ENCODE peak calls at places on chromosomes 12 and 14, in five cellular contexts. H is K562, S is AG10803, T is astrocyte of the spinal cord, P is A549. B is an unnamed sample.

GRCh38 chr12:24595652-24596235 is 353.2 kb downstream of the BCAT1 start:
- DNase-seq in H (peak; percentile 22), P (no peak), T (peak; percentile 26), S (no peak), B (no peak)

GRCh38 chr14:25308244-25308643 is 258.3 kb upstream of the STXBP6 start:
- DNase-seq in H (no peak), T (no peak), P (no peak), S (no peak), B (no peak)

GRCh38 chr14:94049625-94050023 is 23.5 kb downstream of the OTUB2 start:
- DNase-seq in P (no peak), T (no peak), H (no peak), S (no peak), B (peak; percentile 19)

GRCh38 chr12:89225808-89226368 is 126.4 kb downstream of the DUSP6 start:
- DNase-seq in S (peak; percentile 93), T (peak; percentile 90), P (no peak), H (no peak), B (no peak)

GRCh38 chr12:46921048-46921753 is 95.4 kb upstream of the SLC38A4 start:
- DNase-seq in T (peak; percentile 72), S (peak; percentile 78), H (no peak), P (no peak), B (no peak)

GRCh38 chr12:6376079-6376941 is 947 bp upstream of the SCNN1A start:
- DNase-seq in H (peak; percentile 42), S (peak; percentile 68), T (peak; percentile 68), P (peak; percentile 86), B (peak; percentile 78)

GRCh38 chr12:92544321-92544720 is 158.5 kb upstream of the PLEKHG7 start:
- DNase-seq in P (no peak), S (no peak), H (no peak), T (no peak), B (no peak)

GRCh38 chr14:55383541-55384140 is 28.0 kb downstream of the ATG14 start:
- DNase-seq in S (no peak), H (peak; percentile 69), T (no peak), P (no peak), B (no peak)

GRCh38 chr12:105272814-105273416 is 36.9 kb upstream of the APPL2 start:
- DNase-seq in S (no peak), P (no peak), T (no peak), H (peak; percentile 15), B (no peak)

GRCh38 chr12:8695116-8695515 is 2.7 kb upstream of the RIMKLB start:
- DNase-seq in H (no peak), T (no peak), P (no peak), S (no peak), B (no peak)

GRCh38 chr12:119175115-119175514 is 3.6 kb upstream of the HSPB8 start:
- DNase-seq in H (no peak), S (no peak), P (no peak), T (no peak), B (no peak)

GRCh38 chr12:127278351-127278750 is 988.6 kb upstream of the TMEM132C start:
- DNase-seq in T (no peak), H (no peak), S (no peak), P (no peak), B (no peak)

GRCh38 chr14:104549536-104550339 is 29.8 kb upstream of the C14orf180 start:
- DNase-seq in T (no peak), P (no peak), S (no peak), H (no peak), B (peak; percentile 32)

GRCh38 chr12:96520767-96521166 is 31.4 kb downstream of the CFAP54 start:
- DNase-seq in H (no peak), S (no peak), P (no peak), T (no peak), B (no peak)

GRCh38 chr14:65153101-65153500 is 50.8 kb upstream of the MAX start:
- DNase-seq in S (no peak), T (no peak), H (no peak), P (no peak), B (peak; percentile 22)

GRCh38 chr12:117042171-117042809 is 56.9 kb downstream of the TESC start:
- DNase-seq in P (peak; percentile 39), S (no peak), T (no peak), H (peak; percentile 98), B (no peak)

GRCh38 chr12:89862511-89863331 is 154.1 kb upstream of the ATP2B1 start:
- DNase-seq in T (no peak), H (no peak), P (no peak), S (peak; percentile 21), B (peak; percentile 72)

GRCh38 chr14:51860836-51861583 is 598 bp downstream of the GNG2 start:
- DNase-seq in H (no peak), S (no peak), T (no peak), P (no peak), B (no peak)

GRCh38 chr12:121279507-121279915 is 17.0 kb downstream of the CAMKK2 start:
- DNase-seq in T (no peak), P (no peak), H (peak; percentile 12), S (peak; percentile 21), B (peak; percentile 87)

GRCh38 chr12:50533203-50533584 is 28.4 kb downstream of the DIP2B start:
- DNase-seq in T (no peak), H (no peak), P (no peak), S (peak; percentile 45), B (no peak)

GRCh38 chr12:26680724-26681455 is 152.1 kb downstream of the ITPR2 start:
- DNase-seq in P (no peak), T (no peak), H (no peak), S (peak; percentile 84), B (no peak)

GRCh38 chr12:48441122-48441521 is 31.2 kb upstream of the ANP32D start:
- DNase-seq in H (no peak), S (no peak), P (no peak), T (no peak), B (no peak)

GRCh38 chr14:69617796-69618195 is 6.4 kb downstream of the SUSD6 start:
- DNase-seq in P (no peak), H (no peak), S (no peak), T (no peak), B (no peak)

GRCh38 chr14:69614592-69614991 is 3.2 kb downstream of the SUSD6 start:
- DNase-seq in P (no peak), T (no peak), H (no peak), S (no peak), B (peak; percentile 87)

GRCh38 chr14:69613312-69614073 is 2.1 kb downstream of the SUSD6 start:
- DNase-seq in S (no peak), P (no peak), T (no peak), H (no peak), B (no peak)

GRCh38 chr14:69616408-69616773 is 5.0 kb downstream of the SUSD6 start:
- DNase-seq in H (no peak), T (no peak), S (no peak), P (no peak), B (no peak)

GRCh38 chr14:69615471-69616407 is 4.3 kb downstream of the SUSD6 start:
- DNase-seq in H (no peak), T (peak; percentile 87), S (peak; percentile 84), P (no peak), B (peak; percentile 81)
- TF ChIP-seq CTCF in H (no peak), T (no peak), S (peak; percentile 11), P (no peak), B (no peak)

DNA sequence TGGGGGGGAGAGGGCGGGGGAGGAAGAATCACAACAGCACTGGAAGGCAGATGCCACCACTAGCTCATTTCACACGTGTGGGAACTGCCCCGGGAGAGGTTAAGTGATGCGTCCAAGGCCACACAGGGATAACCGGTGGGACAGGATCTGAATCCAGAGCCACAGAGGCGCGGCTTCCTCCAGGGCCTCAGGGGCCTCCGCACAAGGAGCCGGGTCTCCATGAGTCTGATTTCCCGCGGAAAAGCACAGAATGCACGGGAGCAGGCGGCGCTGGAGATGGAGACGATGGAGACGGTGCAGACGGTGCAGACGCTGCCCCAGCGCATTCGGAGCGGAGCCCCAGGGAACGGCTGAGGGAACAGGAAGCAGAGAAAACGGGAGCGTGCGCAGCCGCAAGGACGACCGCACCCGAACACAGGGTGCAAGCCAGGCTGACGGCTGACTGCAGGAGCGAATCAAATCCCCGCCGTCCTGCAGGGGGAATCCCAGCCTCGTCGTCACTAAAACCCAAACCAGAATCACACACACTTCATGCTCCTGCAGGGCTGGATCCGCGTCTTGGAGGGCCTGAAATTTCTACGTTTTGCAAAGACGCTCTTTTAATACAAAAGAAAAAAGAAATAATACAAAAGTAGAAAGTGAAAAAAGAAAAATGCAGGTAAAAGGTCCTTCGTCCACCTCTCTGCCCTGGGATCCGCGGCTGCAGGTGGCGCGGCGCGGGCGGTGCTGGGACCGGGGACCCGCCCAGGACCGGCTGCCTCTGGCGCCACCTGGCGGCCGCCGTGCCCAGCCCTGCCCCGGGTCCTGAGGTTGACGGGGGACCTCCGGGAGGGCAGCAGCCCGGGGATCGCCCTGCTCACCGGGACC is 20.4 kb downstream of the STX2 start:
- DNase-seq in H (peak; percentile 48), P (peak; percentile 91), S (no peak), T (peak; percentile 17), B (peak; percentile 94)
- H3K4me3 ChIP-seq in H (no peak overlapping the region), P (no peak overlapping the region), S (peak overlapping the region; percentile 35), T (peak overlapping the region; percentile 25), B (peak overlapping the region; percentile 53)

DNA sequence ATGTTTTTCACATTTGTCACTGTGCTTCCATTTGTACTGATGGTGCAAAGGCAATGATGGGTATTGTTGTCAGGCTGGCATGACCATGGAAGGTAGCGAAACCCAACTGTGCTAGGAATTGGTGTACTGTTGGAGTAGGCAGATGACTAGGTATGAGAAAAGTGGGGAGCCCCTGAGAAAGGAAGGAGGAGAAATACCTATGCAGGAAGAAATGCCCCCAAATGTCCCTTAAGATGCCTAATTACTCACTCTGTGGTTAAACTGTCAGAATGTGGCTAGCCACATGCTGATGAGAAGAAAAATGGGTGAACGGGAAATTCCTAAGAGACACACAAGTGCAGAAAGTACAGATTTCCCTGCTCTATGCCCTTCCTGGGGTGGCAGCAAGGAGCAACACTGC is 339.1 kb downstream of the TMEM132D start:
- DNase-seq in H (no peak), S (no peak), P (no peak), T (no peak), B (no peak)
- TF ChIP-seq CTCF in H (no peak), S (no peak), P (no peak), T (no peak), B (no peak)

GRCh38 chr14:61451891-61452400 is 130.6 kb downstream of the PRKCH start:
- DNase-seq in S (no peak), P (no peak), H (no peak), T (no peak), B (no peak)

GRCh38 chr14:61452452-61452851 is 131.1 kb downstream of the PRKCH start:
- DNase-seq in H (no peak), S (no peak), P (no peak), T (no peak), B (no peak)

GRCh38 chr14:61451491-61451890 is 130.1 kb downstream of the PRKCH start:
- DNase-seq in T (no peak), H (no peak), S (no peak), P (no peak), B (no peak)

GRCh38 chr14:61454545-61454944 is 133.2 kb downstream of the PRKCH start:
- DNase-seq in S (no peak), H (no peak), P (no peak), T (no peak), B (no peak)

DNA sequence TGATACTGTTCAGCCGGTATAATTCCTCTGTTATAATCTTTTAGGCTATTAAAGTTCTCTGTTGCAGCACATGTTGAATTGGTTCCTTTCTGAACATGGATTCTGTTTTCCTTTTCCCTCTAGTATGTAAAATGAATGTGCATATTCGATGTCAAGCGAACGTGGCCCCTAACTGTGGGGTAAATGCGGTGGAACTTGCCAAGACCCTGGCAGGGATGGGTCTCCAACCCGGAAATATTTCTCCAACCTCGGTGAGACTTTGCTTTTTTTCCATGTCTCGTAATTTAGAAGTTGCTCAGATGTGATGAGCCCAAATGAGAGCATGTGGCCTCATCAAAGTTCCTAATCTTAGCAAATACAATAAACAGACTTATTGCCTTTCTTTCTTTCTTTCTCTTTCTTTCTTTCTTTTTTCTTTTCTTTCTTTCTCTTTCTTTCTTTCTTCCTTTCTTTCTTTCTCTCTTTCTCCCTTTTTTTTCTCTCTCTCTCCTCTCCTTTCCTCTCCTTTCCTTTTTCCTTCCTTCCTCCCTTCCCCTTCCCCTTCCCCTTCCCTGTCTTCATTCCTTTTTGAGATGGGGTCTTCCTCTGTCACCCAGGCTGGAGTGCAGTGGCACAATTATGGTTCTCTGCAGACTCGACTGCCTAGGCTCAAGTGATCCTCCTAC is 131.9 kb downstream of the PRKCH start:
- DNase-seq in T (no peak), P (no peak), S (no peak), H (no peak), B (no peak)
- H3K4me3 ChIP-seq in T (no peak overlapping the region), P (no peak overlapping the region), S (no peak overlapping the region), H (no peak overlapping the region), B (no peak overlapping the region)